ENCODE peak calls at places on chromosomes 4 and X, in seven cellular contexts. L is WTC11, Y is thoracic aorta, U is AG04450, I is psoas muscle, N is dorsolateral prefrontal cortex, B is nephron progenitor cell. S is an unnamed sample.
A peak's percentile ranks its signal among the peaks of the same experiment; 100 is the strongest.

GRCh38 chr4:38601244-38601915 is 62.6 kb upstream of the KLF3 start:
- DNase-seq in Y (no peak), U (peak; percentile 21), I (no peak), N (no peak), B (no peak), L (no peak), S (no peak)

GRCh38 chr4:4461850-4462249 is 74.9 kb downstream of the NSG1 start:
- DNase-seq in B (no peak), I (peak; percentile 20), Y (no peak), U (no peak), N (no peak), L (no peak), S (no peak)

GRCh38 chrX:154799554-154800348 is 5.5 kb downstream of the MPP1 start:
- DNase-seq in U (no peak), I (no peak), B (no peak), N (no peak), L (no peak), Y (no peak), S (no peak)

GRCh38 chrX:52363247-52363883 is 5.5 kb upstream of the XAGE2 start:
- DNase-seq in B (no peak), L (no peak), N (no peak), I (no peak), U (no peak), Y (no peak), S (no peak)

GRCh38 chrX:45422216-45422925 is 221.7 kb upstream of the DIPK2B start:
- DNase-seq in I (no peak), N (no peak), B (no peak), Y (no peak), L (no peak), U (no peak), S (no peak)

GRCh38 chr4:25532579-25532978 is 123.1 kb upstream of the SLC34A2 start:
- DNase-seq in I (no peak), L (no peak), N (no peak), U (no peak), B (no peak), Y (no peak), S (no peak)

GRCh38 chr4:142523111-142523510 is 323.0 kb downstream of the INPP4B start:
- DNase-seq in Y (no peak), L (no peak), N (no peak), B (no peak), U (no peak), I (no peak), S (no peak)

GRCh38 chr4:78018271-78019049 is 38.7 kb upstream of the FRAS1 start:
- DNase-seq in B (no peak), U (no peak), N (no peak), I (no peak), Y (no peak), L (no peak), S (no peak)

GRCh38 chrX:74325130-74326059 is 21.4 kb downstream of the ZCCHC13 start:
- DNase-seq in N (no peak), I (no peak), B (no peak), L (peak; percentile 44), U (no peak), Y (no peak), S (no peak)

GRCh38 chrX:115958687-115959359 is 211.7 kb upstream of the AGTR2 start:
- DNase-seq in U (no peak), L (no peak), I (no peak), N (no peak), Y (no peak), B (no peak), S (no peak)

GRCh38 chr4:176333076-176333475 is 13.3 kb downstream of the SPCS3 start:
- DNase-seq in Y (no peak), U (peak; percentile 26), L (no peak), I (no peak), N (no peak), B (no peak), S (no peak)

GRCh38 chr4:46950826-46951225 is 41.8 kb upstream of the COX7B2 start:
- DNase-seq in L (no peak), N (no peak), Y (no peak), B (no peak), I (no peak), U (no peak), S (no peak)

GRCh38 chr4:4333265-4333706 is 43.2 kb downstream of the ZBTB49 start:
- DNase-seq in L (no peak), U (peak; percentile 42), I (peak; percentile 31), B (no peak), Y (no peak), N (no peak), S (no peak)

GRCh38 chr4:20203508-20203907 is 48.2 kb upstream of the SLIT2 start:
- DNase-seq in Y (no peak), N (no peak), L (no peak), I (no peak), U (peak; percentile 59), B (no peak), S (no peak)

GRCh38 chr4:59374416-59374815 is 1825.7 kb upstream of the ADGRL3 start:
- DNase-seq in I (no peak), N (no peak), U (no peak), Y (no peak), B (no peak), L (peak; percentile 18), S (no peak)

GRCh38 chrX:2935364-2935748 is 6.2 kb upstream of the ARSD start:
- DNase-seq in B (no peak), Y (no peak), U (no peak), I (no peak), L (no peak), N (no peak), S (no peak)

GRCh38 chr4:150385606-150386005 is 196.3 kb upstream of the MAB21L2 start:
- DNase-seq in I (no peak), N (no peak), Y (no peak), L (no peak), U (peak; percentile 73), B (no peak), S (no peak)

GRCh38 chrX:110409925-110410324 is 51.3 kb downstream of the RTL9 start:
- DNase-seq in U (no peak), L (no peak), Y (no peak), I (no peak), N (no peak), B (no peak), S (no peak)

GRCh38 chrX:13051529-13052172 is 7.2 kb upstream of the FAM9C start:
- DNase-seq in L (no peak), N (no peak), U (no peak), Y (no peak), B (no peak), I (no peak), S (no peak)

GRCh38 chr4:81472249-81473085 is 760 bp upstream of the RASGEF1B start:
- DNase-seq in U (no peak), L (peak; percentile 21), B (peak; percentile 23), I (no peak), Y (no peak), N (no peak), S (no peak)

GRCh38 chr4:98055800-98056501 is 87.3 kb downstream of the STPG2 start:
- DNase-seq in Y (no peak), B (no peak), U (no peak), L (no peak), N (no peak), I (no peak), S (no peak)

GRCh38 chrX:40759374-40759773 is 24.0 kb upstream of the MED14 start:
- DNase-seq in L (no peak), Y (no peak), N (no peak), U (no peak), I (no peak), B (no peak), S (no peak)

GRCh38 chr4:102416765-102417164 is 71.5 kb upstream of the SLC39A8 start:
- DNase-seq in U (no peak), Y (no peak), I (no peak), B (no peak), L (no peak), N (no peak), S (no peak)

GRCh38 chr4:102422843-102423242 is 77.6 kb upstream of the SLC39A8 start:
- DNase-seq in I (no peak), U (no peak), B (no peak), N (no peak), L (no peak), Y (no peak), S (no peak)

GRCh38 chr4:102423375-102423774 is 77.8 kb upstream of the NFKB1 start:
- DNase-seq in L (no peak), B (no peak), N (no peak), U (no peak), Y (no peak), I (no peak), S (no peak)

GRCh38 chr4:102420563-102421221 is 75.4 kb upstream of the SLC39A8 start:
- DNase-seq in B (no peak), I (no peak), U (no peak), Y (no peak), L (no peak), N (no peak), S (no peak)
- TF ChIP-seq CTCF in B (no peak), I (peak; percentile 22), U (peak; percentile 7), Y (no peak), L (no peak), N (no peak), S (no peak)

GRCh38 chr4:84483738-84484137 is 15.4 kb downstream of the NKX6-1 start:
- DNase-seq in L (peak; percentile 16), N (no peak), Y (no peak), I (no peak), B (no peak), U (no peak), S (no peak)

GRCh38 chr4:84481879-84482245 is 17.2 kb downstream of the NKX6-1 start:
- DNase-seq in U (no peak), N (no peak), B (no peak), Y (no peak), L (peak; percentile 52), I (no peak), S (no peak)

GRCh38 chr4:84484274-84484673 is 14.8 kb downstream of the NKX6-1 start:
- DNase-seq in U (no peak), N (no peak), L (peak; percentile 23), B (no peak), I (no peak), Y (no peak), S (no peak)

GRCh38 chr4:84481077-84481878 is 17.8 kb downstream of the NKX6-1 start:
- DNase-seq in U (no peak), I (no peak), N (no peak), L (peak; percentile 36), B (peak; percentile 40), Y (no peak), S (no peak)

GRCh38 chr4:84482564-84483563 is 16.2 kb downstream of the NKX6-1 start:
- DNase-seq in L (peak; percentile 96), I (peak; percentile 31), B (no peak), N (no peak), U (no peak), Y (no peak), S (no peak)
- TF ChIP-seq CTCF in L (peak; percentile 95), I (peak; percentile 47), B (peak; percentile 56), N (peak; percentile 34), U (peak; percentile 39), Y (no peak), S (no peak)

GRCh38 chr4:108130955-108131354 is 37.8 kb downstream of the LEF1 start:
- DNase-seq in U (no peak), I (no peak), N (no peak), L (peak; percentile 31), B (no peak), Y (no peak), S (no peak)
- TF ChIP-seq CTCF in U (no peak), I (no peak), N (no peak), L (no peak), B (no peak), Y (no peak), S (no peak)

DNA sequence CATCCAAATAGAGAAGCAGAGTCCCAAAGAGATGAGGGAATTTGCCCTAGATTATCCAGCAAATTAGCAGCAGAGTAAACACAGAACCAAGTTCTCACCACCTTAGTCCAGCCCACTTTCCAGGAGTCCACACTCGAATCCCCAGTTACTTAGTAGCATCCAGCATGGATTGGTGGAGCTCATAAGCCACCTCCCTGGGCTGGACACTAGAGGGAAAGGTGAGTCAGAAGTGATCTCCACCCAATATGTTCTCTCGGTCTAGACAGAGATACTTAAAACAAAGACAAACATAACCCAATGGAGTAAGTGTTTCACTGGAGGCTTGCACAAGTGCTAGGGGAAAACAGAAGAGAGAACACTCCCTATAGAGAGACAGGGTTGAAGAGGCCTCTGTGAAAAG is 105.1 kb upstream of the CPEB2 start:
- DNase-seq in N (no peak), U (no peak), Y (no peak), I (no peak), B (no peak), L (no peak), S (no peak)
- TF ChIP-seq CTCF in N (no peak), U (no peak), Y (no peak), I (no peak), B (no peak), L (no peak), S (no peak)

S was measured in omental fat pad.